ENCODE peak calls at places on chromosomes 16 and 17, in ten cellular contexts. R is HEK293T; N is T-helper 2 cell; E is HuH-7.5; G is HTR-8/SVneo; I is effector memory CD4-positive, alpha-beta T cell; Y is activated CD4-positive, alpha-beta T cell treated with anti-CD3 and anti-CD28 coated beads, Interleukin-2, amount 50 U/mL, for 48 hours; X is OCI-LY7; F is GM19239; Q is ACHN. M is an unnamed sample.
A peak's percentile ranks its signal among the peaks of the same experiment; 100 is the strongest.

GRCh38 chr16:16025214-16025968 is 76.0 kb downstream of the ABCC1 start:
- DNase-seq in R (no peak), N (peak; percentile 41), E (no peak), G (no peak), I (peak; percentile 27), Y (peak; percentile 65), X (peak; percentile 14), F (peak; percentile 30), Q (no peak), M (no peak)

GRCh38 chr16:21283521-21284289 is 5.6 kb upstream of the CRYM start:
- DNase-seq in R (peak; percentile 65), N (no peak), E (peak; percentile 44), G (no peak), I (no peak), Y (no peak), X (no peak), F (no peak), Q (peak; percentile 87), M (peak; percentile 59)

GRCh38 chr17:78661092-78661770 is 84.0 kb upstream of the DNAH17 start:
- DNase-seq in R (no peak), N (no peak), E (no peak), G (no peak), I (no peak), Y (no peak), X (no peak), F (no peak), Q (peak; percentile 91), M (no peak)

GRCh38 chr17:57544834-57545463 is 200.2 kb downstream of the CCDC182 start:
- DNase-seq in R (no peak), N (no peak), E (no peak), G (no peak), I (no peak), Y (no peak), X (no peak), F (no peak), Q (no peak), M (no peak)

GRCh38 chr16:50910698-50911025 is 168.8 kb downstream of the CYLD start:
- DNase-seq in R (no peak), N (no peak), E (no peak), G (no peak), I (no peak), Y (no peak), X (no peak), F (no peak), Q (no peak), M (no peak)

GRCh38 chr17:41402161-41402560 is 4.8 kb upstream of the KRT31 start:
- DNase-seq in R (no peak), N (no peak), E (no peak), G (no peak), I (no peak), Y (no peak), X (no peak), F (no peak), Q (no peak), M (no peak)

GRCh38 chr17:27457731-27458523 is 1.7 kb downstream of the KSR1 start:
- DNase-seq in R (peak; percentile 19), N (no peak), E (no peak), G (no peak), I (no peak), Y (no peak), X (no peak), F (no peak), Q (no peak), M (no peak)

GRCh38 chr16:63684702-63685101 is 1437.2 kb downstream of the CDH11 start:
- DNase-seq in R (no peak), N (no peak), E (no peak), G (no peak), I (no peak), Y (no peak), X (no peak), F (no peak), Q (no peak), M (peak; percentile 46)

GRCh38 chr17:49707246-49707607 is 537 bp downstream of the SLC35B1 start:
- DNase-seq in R (no peak), N (peak; percentile 26), E (no peak), G (no peak), I (peak; percentile 8), Y (no peak), X (peak; percentile 50), F (no peak), Q (peak; percentile 16), M (peak; percentile 55)

GRCh38 chr17:76268015-76268749 is 3.0 kb downstream of the UBALD2 start:
- DNase-seq in R (no peak), N (peak; percentile 57), E (peak; percentile 27), G (no peak), I (peak; percentile 70), Y (peak; percentile 84), X (peak; percentile 90), F (no peak), Q (no peak), M (peak; percentile 70)

GRCh38 chr17:41864498-41864836 is 756 bp downstream of the KLHL11 start:
- DNase-seq in R (no peak), N (no peak), E (no peak), G (peak; percentile 35), I (no peak), Y (no peak), X (no peak), F (peak; percentile 31), Q (no peak), M (no peak)

GRCh38 chr16:21638573-21638975 is 13.8 kb downstream of the IGSF6 start:
- DNase-seq in R (no peak), N (no peak), E (peak; percentile 70), G (no peak), I (no peak), Y (no peak), X (no peak), F (no peak), Q (no peak), M (no peak)

GRCh38 chr16:87448866-87449265 is 44.0 kb downstream of the ZCCHC14 start:
- DNase-seq in R (no peak), N (no peak), E (no peak), G (no peak), I (no peak), Y (no peak), X (no peak), F (no peak), Q (no peak), M (no peak)

GRCh38 chr17:81651692-81652091 is 4.7 kb downstream of the PDE6G start:
- DNase-seq in R (no peak), N (no peak), E (no peak), G (peak; percentile 91), I (no peak), Y (no peak), X (no peak), F (no peak), Q (peak; percentile 96), M (no peak)

GRCh38 chr17:17553217-17554195 is 38.0 kb downstream of the PEMT start:
- DNase-seq in R (no peak), N (no peak), E (no peak), G (no peak), I (no peak), Y (no peak), X (no peak), F (no peak), Q (no peak), M (no peak)

GRCh38 chr16:85687651-85688471 is 893 bp downstream of the GINS2 start:
- DNase-seq in R (no peak), N (no peak), E (no peak), G (no peak), I (no peak), Y (peak; percentile 28), X (peak; percentile 62), F (no peak), Q (no peak), M (no peak)

GRCh38 chr16:81513204-81514040 is 68.8 kb downstream of the CMIP start:
- DNase-seq in R (no peak), N (no peak), E (peak; percentile 80), G (no peak), I (no peak), Y (no peak), X (no peak), F (no peak), Q (no peak), M (no peak)

GRCh38 chr16:81431554-81432353 is 12.9 kb upstream of the CMIP start:
- DNase-seq in R (no peak), N (no peak), E (no peak), G (no peak), I (no peak), Y (no peak), X (no peak), F (no peak), Q (no peak), M (no peak)

GRCh38 chr17:33725675-33726271 is 432.7 kb upstream of the ASIC2 start:
- DNase-seq in R (peak; percentile 47), N (no peak), E (peak; percentile 12), G (peak; percentile 15), I (no peak), Y (peak; percentile 29), X (peak; percentile 29), F (peak; percentile 26), Q (peak; percentile 38), M (peak; percentile 61)

GRCh38 chr17:45784583-45785372 is 658 bp downstream of the CRHR1 start:
- DNase-seq in R (peak; percentile 60), N (peak; percentile 17), E (peak; percentile 61), G (peak; percentile 67), I (no peak), Y (peak; percentile 47), X (no peak), F (peak; percentile 48), Q (peak; percentile 11), M (no peak)

GRCh38 chr16:86387461-86388440 is 122.6 kb upstream of the FOXF1 start:
- DNase-seq in R (no peak), N (no peak), E (no peak), G (peak; percentile 95), I (no peak), Y (no peak), X (no peak), F (no peak), Q (peak; percentile 31), M (no peak)

GRCh38 chr17:3573246-3574100 is 15.9 kb upstream of the TRPV3 start:
- DNase-seq in R (no peak), N (no peak), E (no peak), G (no peak), I (no peak), Y (no peak), X (peak; percentile 87), F (no peak), Q (no peak), M (no peak)

GRCh38 chr17:74547736-74548135 is 1.8 kb upstream of the CD300C start:
- DNase-seq in R (no peak), N (no peak), E (no peak), G (peak; percentile 28), I (no peak), Y (no peak), X (peak; percentile 22), F (no peak), Q (peak; percentile 40), M (no peak)

GRCh38 chr17:45096141-45096540 is 35.0 kb downstream of the NMT1 start:
- DNase-seq in R (peak; percentile 34), N (no peak), E (no peak), G (peak; percentile 56), I (no peak), Y (no peak), X (peak; percentile 40), F (no peak), Q (peak; percentile 55), M (peak; percentile 86)

GRCh38 chr17:20999044-20999573 is 43.7 kb downstream of the USP22 start:
- DNase-seq in R (no peak), N (no peak), E (no peak), G (no peak), I (no peak), Y (no peak), X (no peak), F (no peak), Q (no peak), M (no peak)

GRCh38 chr16:89984215-89984614 is 35.0 kb downstream of the DBNDD1 start:
- DNase-seq in R (no peak), N (no peak), E (no peak), G (no peak), I (no peak), Y (no peak), X (no peak), F (no peak), Q (no peak), M (no peak)

GRCh38 chr17:31907342-31907975 is 6.0 kb upstream of the UTP6 start:
- DNase-seq in R (no peak), N (no peak), E (no peak), G (no peak), I (no peak), Y (no peak), X (no peak), F (no peak), Q (no peak), M (peak; percentile 54)

GRCh38 chr17:6492892-6493674 is 48.8 kb downstream of the PIMREG start:
- DNase-seq in R (no peak), N (no peak), E (no peak), G (no peak), I (no peak), Y (no peak), X (peak; percentile 61), F (no peak), Q (no peak), M (peak; percentile 74)